ENCODE peak calls at places on chromosome 1, in nine cellular contexts. S is osteoblast, H is upper lobe of right lung, Z is AG04449, B is kidney epithelial cell, D is AG09309, I is foreskin fibroblast, L is BE2C, N is endodermal cell. G is an unnamed sample.

GRCh38 chr1:248924696-248925532 is 18.9 kb downstream of the PGBD2 start:
- DNase-seq in S (no peak), H (no peak), Z (peak; percentile 10), B (no peak), D (no peak), I (no peak), L (peak; percentile 69), N (peak; percentile 73), G (peak; percentile 52)

GRCh38 chr1:237031480-237031879 is 10.5 kb upstream of the RYR2 start:
- DNase-seq in S (no peak), H (no peak), Z (no peak), B (no peak), D (no peak), I (no peak), L (no peak), N (no peak), G (no peak)

GRCh38 chr1:66022904-66023620 is 230.4 kb downstream of the PDE4B start:
- DNase-seq in S (no peak), H (no peak), Z (no peak), B (no peak), D (no peak), I (no peak), L (no peak), N (peak; percentile 45), G (peak; percentile 16)

GRCh38 chr1:167934407-167935251 is 1.9 kb upstream of the DCAF6 start:
- DNase-seq in S (peak; percentile 63), H (no peak), Z (no peak), B (no peak), D (no peak), I (peak; percentile 64), L (no peak), N (no peak), G (peak; percentile 67)

GRCh38 chr1:39845569-39846566 is 37.4 kb downstream of the TRIT1 start:
- DNase-seq in S (peak; percentile 68), H (peak; percentile 84), Z (peak; percentile 59), B (peak; percentile 85), D (peak; percentile 43), I (peak; percentile 38), L (peak; percentile 91), N (no peak), G (peak; percentile 68)

GRCh38 chr1:221101792-221102191 is 222.5 kb downstream of the HLX start:
- DNase-seq in S (peak; percentile 78), H (no peak), Z (peak; percentile 63), B (peak; percentile 34), D (peak; percentile 80), I (peak; percentile 61), L (no peak), N (no peak), G (peak; percentile 85)

GRCh38 chr1:21813542-21813941 is 1.5 kb downstream of the LDLRAD2 start:
- DNase-seq in S (no peak), H (no peak), Z (no peak), B (no peak), D (no peak), I (no peak), L (no peak), N (no peak), G (no peak)

GRCh38 chr1:181111559-181111958 is 23.1 kb downstream of the IER5 start:
- DNase-seq in S (peak; percentile 77), H (no peak), Z (no peak), B (no peak), D (no peak), I (peak; percentile 61), L (no peak), N (no peak), G (peak; percentile 73)

GRCh38 chr1:43452789-43453441 is 816 bp downstream of the HYI start:
- DNase-seq in S (peak; percentile 92), H (no peak), Z (peak; percentile 37), B (no peak), D (peak; percentile 59), I (peak; percentile 65), L (no peak), N (peak; percentile 88), G (peak; percentile 60)

GRCh38 chr1:17207966-17208418 is 3.1 kb downstream of the PADI1 start:
- DNase-seq in S (peak; percentile 93), H (no peak), Z (no peak), B (peak; percentile 70), D (no peak), I (peak; percentile 52), L (no peak), N (peak; percentile 65), G (peak; percentile 75)

GRCh38 chr1:202311880-202312635 is 29.7 kb downstream of the UBE2T start:
- DNase-seq in S (peak; percentile 83), H (no peak), Z (no peak), B (no peak), D (no peak), I (no peak), L (peak; percentile 66), N (no peak), G (no peak)

GRCh38 chr1:21020151-21020550 is 156.5 kb downstream of the EIF4G3 start:
- DNase-seq in S (no peak), H (no peak), Z (no peak), B (no peak), D (no peak), I (no peak), L (no peak), N (no peak), G (no peak)

GRCh38 chr1:219155140-219155539 is 18.5 kb upstream of the LYPLAL1 start:
- DNase-seq in S (no peak), H (no peak), Z (no peak), B (no peak), D (no peak), I (no peak), L (no peak), N (no peak), G (peak; percentile 46)

GRCh38 chr1:67754526-67754920 is 69.5 kb downstream of the GADD45A start:
- DNase-seq in S (no peak), H (no peak), Z (no peak), B (no peak), D (no peak), I (no peak), L (no peak), N (no peak), G (no peak)

GRCh38 chr1:207868252-207868768 is 42.6 kb downstream of the CD34 start:
- DNase-seq in S (peak; percentile 89), H (peak; percentile 86), Z (no peak), B (no peak), D (no peak), I (no peak), L (peak; percentile 15), N (peak; percentile 63), G (peak; percentile 48)

GRCh38 chr1:54390655-54391054 is 15.5 kb downstream of the SSBP3 start:
- DNase-seq in S (no peak), H (no peak), Z (no peak), B (no peak), D (no peak), I (no peak), L (no peak), N (no peak), G (peak; percentile 10)

GRCh38 chr1:218646288-218646687 is 301.2 kb downstream of the TGFB2 start:
- DNase-seq in S (no peak), H (no peak), Z (no peak), B (no peak), D (no peak), I (no peak), L (no peak), N (no peak), G (no peak)

GRCh38 chr1:9558271-9558945 is 19.1 kb downstream of the SLC25A33 start:
- DNase-seq in S (no peak), H (no peak), Z (no peak), B (no peak), D (no peak), I (no peak), L (no peak), N (no peak), G (no peak)

GRCh38 chr1:23562138-23562819 is 3.0 kb upstream of the ID3 start:
- DNase-seq in S (peak; percentile 98), H (peak; percentile 96), Z (peak; percentile 84), B (peak; percentile 84), D (peak; percentile 95), I (peak; percentile 98), L (peak; percentile 95), N (peak; percentile 97), G (peak; percentile 98)

GRCh38 chr1:119298687-119299086 is 69.9 kb upstream of the HAO2 start:
- DNase-seq in S (no peak), H (no peak), Z (no peak), B (peak; percentile 31), D (no peak), I (no peak), L (no peak), N (no peak), G (peak; percentile 74)

GRCh38 chr1:195701149-195701548 is 907.1 kb downstream of the KCNT2 start:
- DNase-seq in S (no peak), H (no peak), Z (no peak), B (no peak), D (no peak), I (no peak), L (no peak), N (no peak), G (no peak)
- TF ChIP-seq CTCF in S (no peak), H (no peak), Z (no peak), B (no peak), D (no peak), I (no peak), L (no peak), N (no peak), G (no peak)

DNA sequence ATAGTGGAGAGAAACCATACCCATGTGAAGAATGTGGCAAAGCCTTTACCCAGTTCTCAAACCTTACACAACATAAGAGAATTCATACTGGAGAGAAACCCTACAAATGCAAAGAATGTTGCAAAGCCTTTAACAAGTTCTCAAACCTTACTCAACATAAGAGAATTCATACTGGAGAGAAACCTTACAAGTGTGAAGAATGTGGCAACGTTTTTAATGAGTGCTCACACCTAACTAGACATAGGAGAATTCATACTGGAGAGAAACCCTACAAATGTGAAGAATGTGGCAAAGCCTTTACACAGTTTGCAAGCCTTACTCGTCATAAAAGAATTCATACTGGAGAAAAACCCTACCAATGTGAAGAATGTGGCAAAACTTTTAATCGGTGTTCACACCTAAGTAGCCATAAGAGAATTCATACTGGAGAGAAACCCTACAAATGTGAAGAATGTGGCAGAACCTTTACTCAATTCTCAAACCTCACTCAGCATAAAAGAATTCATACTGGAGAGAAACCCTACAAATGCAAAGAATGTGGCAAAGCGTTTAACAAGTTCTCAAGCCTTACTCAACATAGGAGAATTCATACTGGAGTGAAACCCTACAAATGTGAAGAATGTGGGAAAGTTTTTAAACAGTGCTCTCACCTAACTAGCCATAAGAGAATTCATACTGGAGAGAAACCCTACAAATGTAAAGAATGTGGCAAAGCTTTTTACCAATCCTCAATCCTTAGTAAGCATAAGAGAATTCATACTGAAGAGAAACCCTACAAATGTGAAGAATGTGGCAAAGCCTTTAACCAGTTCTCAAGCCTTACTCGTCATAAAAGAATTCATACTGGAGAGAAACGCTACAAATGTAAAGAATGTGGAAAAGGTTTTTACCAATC is 80.0 kb downstream of the JMJD4 start:
- DNase-seq in S (no peak), H (no peak), Z (no peak), B (no peak), D (no peak), I (no peak), L (no peak), N (no peak), G (peak; percentile 4)
- H3K4me3 ChIP-seq in S (no peak overlapping the region), H (no peak overlapping the region), Z (no peak overlapping the region), B (no peak overlapping the region), D (no peak overlapping the region), I (no peak overlapping the region), L (no peak overlapping the region), N (peak overlapping the region; percentile 72), G (no peak overlapping the region)

GRCh38 chr1:6447016-6447817 is 18.8 kb downstream of the TNFRSF25 start:
- DNase-seq in S (no peak), H (no peak), Z (no peak), B (no peak), D (no peak), I (no peak), L (no peak), N (peak; percentile 90), G (no peak)
- TF ChIP-seq CTCF in S (no peak), H (no peak), Z (no peak), B (no peak), D (no peak), I (no peak), L (no peak), N (peak; percentile 38), G (no peak)

GRCh38 chr1:242524571-242525359 is at the start of gene PLD5:
- DNase-seq in S (peak; percentile 76), H (peak; percentile 57), Z (no peak), B (no peak), D (no peak), I (no peak), L (peak; percentile 49), N (peak; percentile 81), G (no peak)
- H3K4me3 ChIP-seq in S (no peak within 1 kb of the TSS), H (peak within 1 kb of the TSS; percentile 32), Z (peak within 1 kb of the TSS; percentile 33), B (peak within 1 kb of the TSS; percentile 54), D (peak within 1 kb of the TSS; percentile 17), I (peak within 1 kb of the TSS; percentile 38), L (peak within 1 kb of the TSS; percentile 72), N (peak within 1 kb of the TSS; percentile 87), G (peak within 1 kb of the TSS; percentile 39)

G was measured in fibroblast of mammary gland.